ENCODE peak calls at places on chromosomes 16 and 17, in seven cellular contexts. A, S, C, E, I, W and K are unnamed samples.

GRCh38 chr16:57801856-57802634 is at the start of gene KIFC3:
- DNase-seq in A (peak), S (peak), C (no peak), E (peak), I (peak), W (no peak), K (peak)

GRCh38 chr16:57106767-57107166 is 14.4 kb downstream of the CPNE2 start:
- DNase-seq in A (no peak), S (no peak), C (no peak), E (no peak), I (no peak), W (no peak), K (no peak)

GRCh38 chr16:72853575-72853974 is 194.4 kb downstream of the ZFHX3 start:
- DNase-seq in A (no peak), S (no peak), C (no peak), E (no peak), I (no peak), W (no peak), K (no peak)

GRCh38 chr16:81831722-81832126 is 52.6 kb downstream of the PLCG2 start:
- DNase-seq in A (peak), S (peak), C (no peak), E (peak), I (peak), W (no peak), K (no peak)

GRCh38 chr17:65557349-65558310 is 3.8 kb downstream of the AXIN2 start:
- DNase-seq in A (peak), S (no peak), C (peak), E (peak), I (no peak), W (no peak), K (no peak)

GRCh38 chr17:45314761-45315549 is 1.9 kb downstream of the MAP3K14 start:
- DNase-seq in A (no peak), S (peak), C (no peak), E (no peak), I (no peak), W (no peak), K (peak)

GRCh38 chr16:9192746-9193145 is 101.3 kb downstream of the HAPSTR1 start:
- DNase-seq in A (no peak), S (no peak), C (peak), E (no peak), I (no peak), W (no peak), K (no peak)

GRCh38 chr17:66331038-66331816 is 28.8 kb downstream of the PRKCA start:
- DNase-seq in A (no peak), S (no peak), C (no peak), E (no peak), I (no peak), W (no peak), K (no peak)

GRCh38 chr17:43360376-43360738 is 38.4 kb upstream of the ARL4D start:
- DNase-seq in A (peak), S (no peak), C (no peak), E (no peak), I (peak), W (no peak), K (peak)

GRCh38 chr17:73423159-73423715 is 111.4 kb upstream of the CDC42EP4 start:
- DNase-seq in A (no peak), S (no peak), C (no peak), E (no peak), I (no peak), W (no peak), K (no peak)

GRCh38 chr17:70780031-70780430 is 610.7 kb downstream of the KCNJ2 start:
- DNase-seq in A (peak), S (no peak), C (no peak), E (no peak), I (no peak), W (no peak), K (peak)

GRCh38 chr16:57422026-57422944 is 17.7 kb downstream of the CCL17 start:
- DNase-seq in A (peak), S (peak), C (peak), E (no peak), I (no peak), W (peak), K (peak)

GRCh38 chr16:76668207-76668725 is 391.1 kb downstream of the CNTNAP4 start:
- DNase-seq in A (no peak), S (peak), C (no peak), E (no peak), I (no peak), W (no peak), K (no peak)

GRCh38 chr16:68707341-68708152 is 29.5 kb upstream of the CDH1 start:
- DNase-seq in A (peak), S (no peak), C (no peak), E (peak), I (no peak), W (no peak), K (peak)

GRCh38 chr16:17951273-17951845 is 385.2 kb downstream of the NPIPA8 start:
- DNase-seq in A (no peak), S (no peak), C (no peak), E (no peak), I (no peak), W (no peak), K (no peak)

GRCh38 chr17:44084131-44084538 is 13.6 kb downstream of the G6PC3 start:
- DNase-seq in A (no peak), S (no peak), C (no peak), E (no peak), I (no peak), W (no peak), K (no peak)

GRCh38 chr16:6656760-6657159 is 675.9 kb upstream of the RBFOX1 start:
- DNase-seq in A (no peak), S (no peak), C (no peak), E (no peak), I (no peak), W (no peak), K (no peak)

GRCh38 chr16:56868175-56868574 is 3.2 kb downstream of the SLC12A3 start:
- DNase-seq in A (no peak), S (no peak), C (no peak), E (no peak), I (no peak), W (no peak), K (no peak)

GRCh38 chr16:29857133-29857760 is 5.8 kb downstream of the CDIPT start:
- DNase-seq in A (peak), S (no peak), C (peak), E (no peak), I (no peak), W (no peak), K (peak)

GRCh38 chr17:59508999-59509398 is 56.4 kb upstream of the DHX40 start:
- DNase-seq in A (no peak), S (no peak), C (no peak), E (no peak), I (no peak), W (no peak), K (no peak)

GRCh38 chr17:8799851-8800212 is 667 bp upstream of the MFSD6L start:
- DNase-seq in A (no peak), S (peak), C (no peak), E (no peak), I (no peak), W (no peak), K (no peak)

GRCh38 chr17:8797621-8798175 is 1.5 kb downstream of the MFSD6L start:
- DNase-seq in A (no peak), S (no peak), C (no peak), E (no peak), I (no peak), W (no peak), K (no peak)

GRCh38 chr17:8799001-8799850 is at the start of gene MFSD6L:
- DNase-seq in A (peak), S (peak), C (no peak), E (no peak), I (no peak), W (no peak), K (peak)

GRCh38 chr17:8800656-8801055 is 1.5 kb upstream of the MFSD6L start:
- DNase-seq in A (no peak), S (peak), C (no peak), E (no peak), I (no peak), W (no peak), K (no peak)

GRCh38 chr17:8798176-8799000 is 777 bp downstream of the MFSD6L start:
- DNase-seq in A (no peak), S (peak), C (no peak), E (no peak), I (no peak), W (no peak), K (no peak)
- H3K4me3 ChIP-seq in A (peak), S (no peak), C (no peak), E (no peak), I (no peak), W (no peak), K (no peak)

GRCh38 chr17:79104898-79105600 is 30.4 kb downstream of the ENGASE start:
- DNase-seq in A (no peak), S (no peak), C (no peak), E (no peak), I (no peak), W (no peak), K (no peak)
- TF ChIP-seq CTCF in A (no peak), S (no peak), C (no peak), E (no peak), I (no peak), W (no peak), K (no peak)

GRCh38 chr17:82697808-82698064 is 762 bp downstream of the RAB40B start:
- DNase-seq in A (no peak), S (no peak), C (no peak), E (no peak), I (no peak), W (no peak), K (no peak)
- H3K4me3 ChIP-seq in A (peak), S (peak), C (peak), E (peak), I (peak), W (peak), K (peak)

GRCh38 chr17:57366558-57367351 is 110.4 kb downstream of the MSI2 start:
- DNase-seq in A (no peak), S (peak), C (no peak), E (no peak), I (peak), W (no peak), K (no peak)

GRCh38 chr17:57370051-57370581 is 113.8 kb downstream of the MSI2 start:
- DNase-seq in A (peak), S (peak), C (no peak), E (no peak), I (no peak), W (peak), K (peak)

GRCh38 chr17:57370583-57370982 is 114.3 kb downstream of the MSI2 start:
- DNase-seq in A (no peak), S (no peak), C (no peak), E (no peak), I (no peak), W (no peak), K (no peak)

GRCh38 chr17:57369509-57369945 is 113.2 kb downstream of the MSI2 start:
- DNase-seq in A (peak), S (peak), C (peak), E (no peak), I (no peak), W (no peak), K (peak)

DNA sequence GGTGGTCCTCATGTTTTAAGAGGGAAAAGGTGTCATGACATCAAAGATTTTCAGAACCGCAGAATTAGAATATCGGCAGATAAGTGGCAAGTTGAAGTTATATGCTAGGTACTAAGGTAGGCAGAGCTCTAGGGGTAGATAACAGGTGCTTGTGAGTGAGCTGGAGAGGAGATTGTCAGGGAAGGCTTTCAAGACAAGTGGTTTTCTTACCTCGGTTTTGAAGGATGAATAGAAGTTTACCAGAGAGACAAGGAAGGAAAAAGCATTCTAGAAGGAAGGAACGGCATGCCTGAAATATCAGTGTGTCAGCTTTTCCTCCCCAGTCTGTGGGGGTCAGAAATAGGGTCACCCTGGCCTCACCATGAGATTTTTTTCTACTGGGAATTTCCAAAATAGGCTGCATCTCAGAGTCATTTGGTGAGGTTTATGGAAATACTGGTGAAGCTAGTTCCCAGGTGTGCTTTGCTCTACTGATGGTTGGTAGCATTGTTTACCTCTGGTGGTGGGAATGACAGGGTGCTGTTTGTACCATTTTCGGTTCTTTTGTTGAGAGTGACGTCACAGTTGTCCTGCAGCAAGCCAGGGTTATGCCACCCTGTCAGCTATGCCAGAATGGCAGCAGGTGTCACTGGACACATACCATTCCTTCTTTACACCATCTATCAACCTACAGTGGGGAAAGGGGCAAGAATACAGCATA is 112.5 kb downstream of the MSI2 start:
- DNase-seq in A (no peak), S (peak), C (no peak), E (no peak), I (no peak), W (no peak), K (no peak)
- TF ChIP-seq CTCF in A (no peak), S (no peak), C (no peak), E (no peak), I (no peak), W (no peak), K (no peak)

GRCh38 chr17:77460514-77461046 is 319.8 kb downstream of the SEC14L1 start:
- DNase-seq in A (no peak), S (peak), C (no peak), E (no peak), I (no peak), W (no peak), K (no peak)
- H3K4me3 ChIP-seq in A (no peak), S (peak), C (no peak), E (no peak), I (no peak), W (no peak), K (no peak)

DNA sequence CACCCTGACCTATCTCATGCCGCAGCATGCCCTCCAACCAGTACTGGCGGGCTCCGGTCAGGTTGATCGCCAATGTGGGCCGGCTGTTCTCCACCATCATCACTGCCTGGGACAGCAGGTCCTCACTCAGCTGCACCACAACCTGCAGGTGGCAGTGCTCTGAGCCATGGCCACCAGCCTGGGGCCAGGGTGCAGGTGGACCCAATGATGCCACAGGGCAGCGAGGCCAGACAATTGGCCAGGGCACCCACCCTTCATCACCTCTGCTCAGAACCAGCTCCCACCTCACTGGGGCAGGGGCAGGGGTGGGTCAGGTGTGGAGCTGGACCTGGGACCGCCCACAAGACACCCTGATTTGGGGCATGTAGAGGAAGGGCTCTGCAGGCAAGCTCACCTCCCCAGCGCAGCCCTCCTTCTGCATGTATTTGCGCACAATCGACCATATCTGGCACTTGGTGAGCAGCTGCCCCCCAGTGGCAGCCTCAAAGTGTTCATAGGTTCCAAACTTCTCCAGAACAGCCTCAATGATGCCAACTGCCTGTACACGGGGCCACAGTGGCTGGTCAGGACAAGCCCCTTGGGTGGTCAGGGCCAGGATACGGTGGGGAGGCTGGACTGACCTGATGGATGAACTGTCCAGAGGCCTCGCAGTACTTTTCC is 4.2 kb downstream of the MATCAP1 start:
- DNase-seq in A (no peak), S (peak), C (no peak), E (no peak), I (no peak), W (no peak), K (no peak)
- TF ChIP-seq CTCF in A (no peak), S (no peak), C (peak), E (no peak), I (no peak), W (no peak), K (peak)